ENCODE peak calls at places on chromosomes 12 and 14, in seven cellular contexts. One of them, this sample, is unnamed.
A peak's percentile ranks its signal among the peaks of the same experiment; 100 is the strongest.

GRCh38 chr14:94374749-94375148 is 13.7 kb downstream of the SERPINA1 start:
- DNase-seq in A549: no peak
- DNase-seq in small intestine: no peak
- DNase-seq in cardiac fibroblast: no peak
- DNase-seq in foreskin fibroblast: no peak
- DNase-seq in HFF-Myc: no peak
- DNase-seq in H7: peak; percentile 7
- DNase-seq in this sample: no peak

GRCh38 chr14:61511558-61511924 is 183.8 kb upstream of the HIF1A start:
- DNase-seq in A549: no peak
- DNase-seq in small intestine: no peak
- DNase-seq in cardiac fibroblast: no peak
- DNase-seq in foreskin fibroblast: no peak
- DNase-seq in HFF-Myc: no peak
- DNase-seq in H7: no peak
- DNase-seq in this sample: no peak

GRCh38 chr14:89543420-89543790 is 126.4 kb upstream of the FOXN3 start:
- DNase-seq in A549: no peak
- DNase-seq in small intestine: no peak
- DNase-seq in cardiac fibroblast: no peak
- DNase-seq in foreskin fibroblast: no peak
- DNase-seq in HFF-Myc: no peak
- DNase-seq in H7: no peak
- DNase-seq in this sample: no peak

GRCh38 chr14:73465833-73466532 is 7.6 kb upstream of the NUMB start:
- DNase-seq in A549: no peak
- DNase-seq in small intestine: no peak
- DNase-seq in cardiac fibroblast: no peak
- DNase-seq in foreskin fibroblast: no peak
- DNase-seq in HFF-Myc: no peak
- DNase-seq in H7: no peak
- DNase-seq in this sample: no peak

GRCh38 chr12:120647375-120647755 is 6.9 kb downstream of the CABP1 start:
- DNase-seq in A549: no peak
- DNase-seq in small intestine: no peak
- DNase-seq in cardiac fibroblast: peak; percentile 10
- DNase-seq in foreskin fibroblast: no peak
- DNase-seq in HFF-Myc: no peak
- DNase-seq in H7: no peak
- DNase-seq in this sample: no peak

GRCh38 chr12:19014243-19014642 is 115.3 kb upstream of the PLEKHA5 start:
- DNase-seq in A549: no peak
- DNase-seq in small intestine: no peak
- DNase-seq in cardiac fibroblast: peak; percentile 19
- DNase-seq in foreskin fibroblast: peak; percentile 35
- DNase-seq in HFF-Myc: no peak
- DNase-seq in H7: no peak
- DNase-seq in this sample: peak; percentile 29

GRCh38 chr14:104334812-104335161 is 196.4 kb downstream of the KIF26A start:
- DNase-seq in A549: no peak
- DNase-seq in small intestine: no peak
- DNase-seq in cardiac fibroblast: no peak
- DNase-seq in foreskin fibroblast: no peak
- DNase-seq in HFF-Myc: no peak
- DNase-seq in H7: peak; percentile 43
- DNase-seq in this sample: no peak

GRCh38 chr14:55126089-55126488 is 3.0 kb upstream of the LGALS3 start:
- DNase-seq in A549: no peak
- DNase-seq in small intestine: no peak
- DNase-seq in cardiac fibroblast: no peak
- DNase-seq in foreskin fibroblast: no peak
- DNase-seq in HFF-Myc: no peak
- DNase-seq in H7: no peak
- DNase-seq in this sample: no peak

GRCh38 chr12:11657511-11657910 is 8.0 kb downstream of the ETV6 start:
- DNase-seq in A549: no peak
- DNase-seq in small intestine: no peak
- DNase-seq in cardiac fibroblast: peak; percentile 24
- DNase-seq in foreskin fibroblast: no peak
- DNase-seq in HFF-Myc: no peak
- DNase-seq in H7: no peak
- DNase-seq in this sample: no peak

GRCh38 chr14:67748312-67748711 is 46.6 kb downstream of the RDH12 start:
- DNase-seq in A549: no peak
- DNase-seq in small intestine: no peak
- DNase-seq in cardiac fibroblast: no peak
- DNase-seq in foreskin fibroblast: no peak
- DNase-seq in HFF-Myc: no peak
- DNase-seq in H7: no peak
- DNase-seq in this sample: no peak

GRCh38 chr14:32190713-32191112 is 11.1 kb upstream of the RNU6-7 start:
- DNase-seq in A549: peak; percentile 29
- DNase-seq in small intestine: no peak
- DNase-seq in cardiac fibroblast: peak; percentile 7
- DNase-seq in foreskin fibroblast: no peak
- DNase-seq in HFF-Myc: no peak
- DNase-seq in H7: no peak
- DNase-seq in this sample: no peak

GRCh38 chr12:101127521-101128219 is 82.4 kb downstream of the SLC5A8 start:
- DNase-seq in A549: no peak
- DNase-seq in small intestine: no peak
- DNase-seq in cardiac fibroblast: peak; percentile 7
- DNase-seq in foreskin fibroblast: peak; percentile 52
- DNase-seq in HFF-Myc: no peak
- DNase-seq in H7: no peak
- DNase-seq in this sample: peak; percentile 5

GRCh38 chr14:103329421-103330347 is 4.4 kb upstream of the EIF5 start:
- DNase-seq in A549: peak; percentile 68
- DNase-seq in small intestine: peak; percentile 44
- DNase-seq in cardiac fibroblast: peak; percentile 73
- DNase-seq in foreskin fibroblast: no peak
- DNase-seq in HFF-Myc: no peak
- DNase-seq in H7: peak; percentile 54
- DNase-seq in this sample: no peak

GRCh38 chr14:34310724-34311123 is 151.3 kb downstream of the SPTSSA start:
- DNase-seq in A549: no peak
- DNase-seq in small intestine: no peak
- DNase-seq in cardiac fibroblast: no peak
- DNase-seq in foreskin fibroblast: no peak
- DNase-seq in HFF-Myc: no peak
- DNase-seq in H7: no peak
- DNase-seq in this sample: no peak

GRCh38 chr14:52700701-52701172 is 5.4 kb upstream of the ERO1A start:
- DNase-seq in A549: peak; percentile 47
- DNase-seq in small intestine: peak; percentile 87
- DNase-seq in cardiac fibroblast: peak; percentile 73
- DNase-seq in foreskin fibroblast: peak; percentile 11
- DNase-seq in HFF-Myc: no peak
- DNase-seq in H7: no peak
- DNase-seq in this sample: no peak

GRCh38 chr12:91111366-91112321 is at the start of gene LUM:
- DNase-seq in A549: no peak
- DNase-seq in small intestine: peak; percentile 21
- DNase-seq in cardiac fibroblast: peak; percentile 65
- DNase-seq in foreskin fibroblast: peak; percentile 64
- DNase-seq in HFF-Myc: peak; percentile 93
- DNase-seq in H7: peak; percentile 0
- DNase-seq in this sample: peak; percentile 50

GRCh38 chr12:28776913-28777312 is 372.2 kb upstream of the FAR2 start:
- DNase-seq in A549: no peak
- DNase-seq in small intestine: no peak
- DNase-seq in cardiac fibroblast: no peak
- DNase-seq in foreskin fibroblast: no peak
- DNase-seq in HFF-Myc: no peak
- DNase-seq in H7: no peak
- DNase-seq in this sample: no peak

GRCh38 chr12:21521541-21521940 is 4.6 kb upstream of the SPX start:
- DNase-seq in A549: no peak
- DNase-seq in small intestine: no peak
- DNase-seq in cardiac fibroblast: no peak
- DNase-seq in foreskin fibroblast: no peak
- DNase-seq in HFF-Myc: no peak
- DNase-seq in H7: no peak
- DNase-seq in this sample: no peak

GRCh38 chr12:51932218-51933076 is 19.1 kb upstream of the ACVR1B start:
- DNase-seq in A549: no peak
- DNase-seq in small intestine: peak; percentile 75
- DNase-seq in cardiac fibroblast: no peak
- DNase-seq in foreskin fibroblast: no peak
- DNase-seq in HFF-Myc: no peak
- DNase-seq in H7: no peak
- DNase-seq in this sample: no peak

GRCh38 chr12:44696542-44696941 is 179.6 kb downstream of the NELL2 start:
- DNase-seq in A549: no peak
- DNase-seq in small intestine: no peak
- DNase-seq in cardiac fibroblast: peak; percentile 2
- DNase-seq in foreskin fibroblast: no peak
- DNase-seq in HFF-Myc: no peak
- DNase-seq in H7: no peak
- DNase-seq in this sample: no peak

GRCh38 chr12:113889806-113890581 is 76.1 kb downstream of the RBM19 start:
- DNase-seq in A549: no peak
- DNase-seq in small intestine: no peak
- DNase-seq in cardiac fibroblast: no peak
- DNase-seq in foreskin fibroblast: no peak
- DNase-seq in HFF-Myc: no peak
- DNase-seq in H7: no peak
- DNase-seq in this sample: no peak

GRCh38 chr12:87196329-87196728 is 832.9 kb downstream of the C12orf50 start:
- DNase-seq in A549: no peak
- DNase-seq in small intestine: no peak
- DNase-seq in cardiac fibroblast: no peak
- DNase-seq in foreskin fibroblast: no peak
- DNase-seq in HFF-Myc: no peak
- DNase-seq in H7: no peak
- DNase-seq in this sample: peak; percentile 3

GRCh38 chr14:52640137-52640536 is 55.2 kb downstream of the ERO1A start:
- DNase-seq in A549: no peak
- DNase-seq in small intestine: no peak
- DNase-seq in cardiac fibroblast: no peak
- DNase-seq in foreskin fibroblast: no peak
- DNase-seq in HFF-Myc: no peak
- DNase-seq in H7: no peak
- DNase-seq in this sample: no peak

GRCh38 chr12:40650038-40650704 is 42.1 kb upstream of the CNTN1 start:
- DNase-seq in A549: no peak
- DNase-seq in small intestine: no peak
- DNase-seq in cardiac fibroblast: no peak
- DNase-seq in foreskin fibroblast: no peak
- DNase-seq in HFF-Myc: no peak
- DNase-seq in H7: peak; percentile 7
- DNase-seq in this sample: no peak

GRCh38 chr12:118773956-118774723 is 207.2 kb upstream of the SRRM4 start:
- DNase-seq in A549: no peak
- DNase-seq in small intestine: no peak
- DNase-seq in cardiac fibroblast: no peak
- DNase-seq in foreskin fibroblast: no peak
- DNase-seq in HFF-Myc: no peak
- DNase-seq in H7: peak; percentile 89
- DNase-seq in this sample: no peak

GRCh38 chr14:65470404-65470880 is 57.9 kb downstream of the FUT8 start:
- DNase-seq in A549: no peak
- DNase-seq in small intestine: no peak
- DNase-seq in cardiac fibroblast: no peak
- DNase-seq in foreskin fibroblast: no peak
- DNase-seq in HFF-Myc: no peak
- DNase-seq in H7: peak; percentile 47
- DNase-seq in this sample: no peak

GRCh38 chr12:16545836-16546235 is 60.1 kb downstream of the LMO3 start:
- DNase-seq in A549: no peak
- DNase-seq in small intestine: no peak
- DNase-seq in cardiac fibroblast: no peak
- DNase-seq in foreskin fibroblast: no peak
- DNase-seq in HFF-Myc: no peak
- DNase-seq in H7: no peak
- DNase-seq in this sample: no peak

GRCh38 chr12:132593521-132593920 is 16.9 kb downstream of the LRCOL1 start:
- DNase-seq in A549: no peak
- DNase-seq in small intestine: no peak
- DNase-seq in cardiac fibroblast: no peak
- DNase-seq in foreskin fibroblast: no peak
- DNase-seq in HFF-Myc: no peak
- DNase-seq in H7: no peak
- DNase-seq in this sample: no peak
- H3K4me3 ChIP-seq in A549: no peak overlapping the region
- H3K4me3 ChIP-seq in small intestine: no peak overlapping the region
- H3K4me3 ChIP-seq in cardiac fibroblast: no peak overlapping the region
- H3K4me3 ChIP-seq in foreskin fibroblast: no peak overlapping the region
- H3K4me3 ChIP-seq in HFF-Myc: no peak overlapping the region
- H3K4me3 ChIP-seq in H7: no peak overlapping the region
- H3K4me3 ChIP-seq in this sample: peak overlapping the region; percentile 24

GRCh38 chr12:125180144-125180543 is 114.9 kb downstream of the AACS start:
- DNase-seq in A549: no peak
- DNase-seq in small intestine: no peak
- DNase-seq in cardiac fibroblast: no peak
- DNase-seq in foreskin fibroblast: no peak
- DNase-seq in HFF-Myc: no peak
- DNase-seq in H7: no peak
- DNase-seq in this sample: no peak
- H3K4me3 ChIP-seq in A549: no peak overlapping the region
- H3K4me3 ChIP-seq in small intestine: no peak overlapping the region
- H3K4me3 ChIP-seq in cardiac fibroblast: no peak overlapping the region
- H3K4me3 ChIP-seq in foreskin fibroblast: no peak overlapping the region
- H3K4me3 ChIP-seq in HFF-Myc: no peak overlapping the region
- H3K4me3 ChIP-seq in H7: no peak overlapping the region
- H3K4me3 ChIP-seq in this sample: no peak overlapping the region

DNA sequence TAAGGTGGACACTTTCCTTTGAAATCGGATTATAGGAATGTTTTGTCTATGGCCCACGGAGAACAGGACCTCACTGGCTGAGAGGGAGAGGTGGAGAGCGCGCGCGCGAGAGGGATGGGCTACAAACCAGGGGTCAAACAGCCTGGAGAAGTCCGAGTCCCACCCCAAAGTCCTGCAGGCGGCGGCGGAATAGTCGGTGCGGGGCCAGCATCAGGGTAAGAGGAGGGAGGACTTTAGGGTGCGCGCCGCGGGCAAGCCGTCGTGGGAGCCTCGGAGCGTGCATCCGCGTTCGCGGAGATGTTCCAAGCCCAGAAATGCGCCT is 3.3 kb upstream of the HOXC8 start:
- DNase-seq in A549: no peak
- DNase-seq in small intestine: no peak
- DNase-seq in cardiac fibroblast: no peak
- DNase-seq in foreskin fibroblast: no peak
- DNase-seq in HFF-Myc: no peak
- DNase-seq in H7: peak; percentile 65
- DNase-seq in this sample: no peak
- H3K4me3 ChIP-seq in A549: no peak overlapping the region
- H3K4me3 ChIP-seq in small intestine: no peak overlapping the region
- H3K4me3 ChIP-seq in cardiac fibroblast: no peak overlapping the region
- H3K4me3 ChIP-seq in foreskin fibroblast: no peak overlapping the region
- H3K4me3 ChIP-seq in HFF-Myc: no peak overlapping the region
- H3K4me3 ChIP-seq in H7: no peak overlapping the region
- H3K4me3 ChIP-seq in this sample: peak overlapping the region; percentile 37

DNA sequence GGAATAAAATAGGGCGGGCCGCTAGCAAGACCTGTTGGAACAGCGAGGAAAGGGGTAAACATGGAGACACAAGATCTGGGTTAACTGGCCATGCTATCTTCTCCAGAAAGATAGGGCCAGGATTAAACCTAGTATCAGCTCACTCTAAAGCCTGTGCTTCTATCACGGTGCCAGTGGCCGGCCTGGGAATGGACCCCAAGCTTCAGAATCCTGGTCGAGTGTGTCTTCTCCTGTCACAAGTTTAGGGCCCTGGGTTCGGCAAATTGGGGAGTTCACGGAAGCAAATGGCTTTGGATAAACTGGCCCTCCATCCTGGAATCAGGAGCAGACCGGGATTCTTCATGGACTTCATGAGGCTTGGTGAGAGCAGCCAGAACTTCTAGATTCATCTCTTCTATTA is 82.2 kb downstream of the LGMN start:
- DNase-seq in A549: no peak
- DNase-seq in small intestine: no peak
- DNase-seq in cardiac fibroblast: no peak
- DNase-seq in foreskin fibroblast: no peak
- DNase-seq in HFF-Myc: no peak
- DNase-seq in H7: no peak
- DNase-seq in this sample: no peak
- H3K4me3 ChIP-seq in A549: no peak overlapping the region
- H3K4me3 ChIP-seq in small intestine: no peak overlapping the region
- H3K4me3 ChIP-seq in cardiac fibroblast: no peak overlapping the region
- H3K4me3 ChIP-seq in foreskin fibroblast: no peak overlapping the region
- H3K4me3 ChIP-seq in HFF-Myc: no peak overlapping the region
- H3K4me3 ChIP-seq in H7: no peak overlapping the region
- H3K4me3 ChIP-seq in this sample: no peak overlapping the region